ENCODE peak calls at places on chromosomes 3 and 15, in seven cellular contexts. One of them, this sample, is unnamed.

GRCh38 chr15:76588811-76589747 is 252.5 kb downstream of the ISL2 start:
- DNase-seq in NCI-H82: no peak
- DNase-seq in omental fat pad: no peak
- DNase-seq in stimulated activated CD8-positive, alpha-beta memory T cell treated with anti-CD3 and anti-CD28 coated beads, Interleukin-4, amount 100 ng/mL, for 24 hours: no peak
- DNase-seq in activated naive CD4-positive, alpha-beta T cell: no peak
- DNase-seq in T-helper 2 cell: no peak
- DNase-seq in MV-4-11: no peak
- DNase-seq in this sample: no peak

GRCh38 chr15:55741592-55742497 is 1.1 kb downstream of the PRTG start:
- DNase-seq in activated naive CD4-positive, alpha-beta T cell: no peak
- DNase-seq in stimulated activated CD8-positive, alpha-beta memory T cell treated with anti-CD3 and anti-CD28 coated beads, Interleukin-4, amount 100 ng/mL, for 24 hours: no peak
- DNase-seq in NCI-H82: peak; percentile 53
- DNase-seq in omental fat pad: no peak
- DNase-seq in T-helper 2 cell: no peak
- DNase-seq in MV-4-11: no peak
- DNase-seq in this sample: no peak

GRCh38 chr15:77107068-77107467 is 36.2 kb upstream of the TSPAN3 start:
- DNase-seq in MV-4-11: no peak
- DNase-seq in T-helper 2 cell: no peak
- DNase-seq in stimulated activated CD8-positive, alpha-beta memory T cell treated with anti-CD3 and anti-CD28 coated beads, Interleukin-4, amount 100 ng/mL, for 24 hours: no peak
- DNase-seq in NCI-H82: no peak
- DNase-seq in activated naive CD4-positive, alpha-beta T cell: no peak
- DNase-seq in omental fat pad: no peak
- DNase-seq in this sample: no peak

GRCh38 chr3:72077473-72078259 is 292.7 kb upstream of the PROK2 start:
- DNase-seq in omental fat pad: no peak
- DNase-seq in stimulated activated CD8-positive, alpha-beta memory T cell treated with anti-CD3 and anti-CD28 coated beads, Interleukin-4, amount 100 ng/mL, for 24 hours: no peak
- DNase-seq in MV-4-11: peak; percentile 43
- DNase-seq in T-helper 2 cell: no peak
- DNase-seq in NCI-H82: no peak
- DNase-seq in activated naive CD4-positive, alpha-beta T cell: no peak
- DNase-seq in this sample: no peak

GRCh38 chr3:88596451-88596850 is 446.7 kb downstream of the C3orf38 start:
- DNase-seq in omental fat pad: no peak
- DNase-seq in T-helper 2 cell: no peak
- DNase-seq in NCI-H82: no peak
- DNase-seq in MV-4-11: no peak
- DNase-seq in stimulated activated CD8-positive, alpha-beta memory T cell treated with anti-CD3 and anti-CD28 coated beads, Interleukin-4, amount 100 ng/mL, for 24 hours: no peak
- DNase-seq in activated naive CD4-positive, alpha-beta T cell: no peak
- DNase-seq in this sample: no peak

GRCh38 chr3:120275553-120276092 is 9.4 kb downstream of the GPR156 start:
- DNase-seq in MV-4-11: no peak
- DNase-seq in activated naive CD4-positive, alpha-beta T cell: no peak
- DNase-seq in stimulated activated CD8-positive, alpha-beta memory T cell treated with anti-CD3 and anti-CD28 coated beads, Interleukin-4, amount 100 ng/mL, for 24 hours: no peak
- DNase-seq in omental fat pad: no peak
- DNase-seq in NCI-H82: peak; percentile 12
- DNase-seq in T-helper 2 cell: no peak
- DNase-seq in this sample: no peak

GRCh38 chr15:66802087-66803001 is 100.3 kb downstream of the SMAD6 start:
- DNase-seq in MV-4-11: no peak
- DNase-seq in NCI-H82: no peak
- DNase-seq in omental fat pad: no peak
- DNase-seq in stimulated activated CD8-positive, alpha-beta memory T cell treated with anti-CD3 and anti-CD28 coated beads, Interleukin-4, amount 100 ng/mL, for 24 hours: no peak
- DNase-seq in T-helper 2 cell: no peak
- DNase-seq in activated naive CD4-positive, alpha-beta T cell: no peak
- DNase-seq in this sample: no peak

GRCh38 chr15:42031211-42031915 is 10.5 kb upstream of the PLA2G4E start:
- DNase-seq in NCI-H82: no peak
- DNase-seq in activated naive CD4-positive, alpha-beta T cell: no peak
- DNase-seq in T-helper 2 cell: no peak
- DNase-seq in MV-4-11: no peak
- DNase-seq in omental fat pad: no peak
- DNase-seq in stimulated activated CD8-positive, alpha-beta memory T cell treated with anti-CD3 and anti-CD28 coated beads, Interleukin-4, amount 100 ng/mL, for 24 hours: no peak
- DNase-seq in this sample: no peak

GRCh38 chr15:64985382-64986033 is 4.2 kb downstream of the SPG21 start:
- DNase-seq in omental fat pad: no peak
- DNase-seq in NCI-H82: no peak
- DNase-seq in MV-4-11: peak; percentile 69
- DNase-seq in stimulated activated CD8-positive, alpha-beta memory T cell treated with anti-CD3 and anti-CD28 coated beads, Interleukin-4, amount 100 ng/mL, for 24 hours: no peak
- DNase-seq in activated naive CD4-positive, alpha-beta T cell: no peak
- DNase-seq in T-helper 2 cell: no peak
- DNase-seq in this sample: no peak

GRCh38 chr3:152524198-152525140 is 255.7 kb downstream of the MBNL1 start:
- DNase-seq in NCI-H82: peak; percentile 81
- DNase-seq in activated naive CD4-positive, alpha-beta T cell: no peak
- DNase-seq in MV-4-11: peak; percentile 53
- DNase-seq in T-helper 2 cell: no peak
- DNase-seq in omental fat pad: peak; percentile 42
- DNase-seq in stimulated activated CD8-positive, alpha-beta memory T cell treated with anti-CD3 and anti-CD28 coated beads, Interleukin-4, amount 100 ng/mL, for 24 hours: no peak
- DNase-seq in this sample: no peak

GRCh38 chr3:67357610-67358458 is 296.6 kb downstream of the SUCLG2 start:
- DNase-seq in NCI-H82: peak; percentile 97
- DNase-seq in stimulated activated CD8-positive, alpha-beta memory T cell treated with anti-CD3 and anti-CD28 coated beads, Interleukin-4, amount 100 ng/mL, for 24 hours: no peak
- DNase-seq in activated naive CD4-positive, alpha-beta T cell: no peak
- DNase-seq in T-helper 2 cell: no peak
- DNase-seq in omental fat pad: no peak
- DNase-seq in MV-4-11: no peak
- DNase-seq in this sample: no peak

GRCh38 chr3:100033814-100034490 is 80.3 kb downstream of the FILIP1L start:
- DNase-seq in omental fat pad: no peak
- DNase-seq in stimulated activated CD8-positive, alpha-beta memory T cell treated with anti-CD3 and anti-CD28 coated beads, Interleukin-4, amount 100 ng/mL, for 24 hours: no peak
- DNase-seq in NCI-H82: no peak
- DNase-seq in T-helper 2 cell: no peak
- DNase-seq in activated naive CD4-positive, alpha-beta T cell: no peak
- DNase-seq in MV-4-11: no peak
- DNase-seq in this sample: no peak

GRCh38 chr3:4994823-4995499 is 15.7 kb downstream of the BHLHE40 start:
- DNase-seq in omental fat pad: no peak
- DNase-seq in NCI-H82: peak; percentile 14
- DNase-seq in activated naive CD4-positive, alpha-beta T cell: no peak
- DNase-seq in MV-4-11: no peak
- DNase-seq in stimulated activated CD8-positive, alpha-beta memory T cell treated with anti-CD3 and anti-CD28 coated beads, Interleukin-4, amount 100 ng/mL, for 24 hours: no peak
- DNase-seq in T-helper 2 cell: no peak
- DNase-seq in this sample: peak; percentile 92

GRCh38 chr3:114741066-114741465 is 406.0 kb downstream of the ZBTB20 start:
- DNase-seq in omental fat pad: no peak
- DNase-seq in MV-4-11: no peak
- DNase-seq in activated naive CD4-positive, alpha-beta T cell: no peak
- DNase-seq in stimulated activated CD8-positive, alpha-beta memory T cell treated with anti-CD3 and anti-CD28 coated beads, Interleukin-4, amount 100 ng/mL, for 24 hours: no peak
- DNase-seq in T-helper 2 cell: no peak
- DNase-seq in NCI-H82: no peak
- DNase-seq in this sample: no peak

GRCh38 chr15:64456634-64457108 is 3.7 kb upstream of the ZNF609 start:
- DNase-seq in stimulated activated CD8-positive, alpha-beta memory T cell treated with anti-CD3 and anti-CD28 coated beads, Interleukin-4, amount 100 ng/mL, for 24 hours: no peak
- DNase-seq in MV-4-11: peak; percentile 71
- DNase-seq in activated naive CD4-positive, alpha-beta T cell: no peak
- DNase-seq in NCI-H82: no peak
- DNase-seq in omental fat pad: no peak
- DNase-seq in T-helper 2 cell: no peak
- DNase-seq in this sample: no peak

GRCh38 chr3:133927543-133928066 is 31.9 kb upstream of the RAB6B start:
- DNase-seq in stimulated activated CD8-positive, alpha-beta memory T cell treated with anti-CD3 and anti-CD28 coated beads, Interleukin-4, amount 100 ng/mL, for 24 hours: peak; percentile 60
- DNase-seq in omental fat pad: peak; percentile 41
- DNase-seq in NCI-H82: peak; percentile 54
- DNase-seq in T-helper 2 cell: peak; percentile 71
- DNase-seq in activated naive CD4-positive, alpha-beta T cell: peak; percentile 12
- DNase-seq in MV-4-11: no peak
- DNase-seq in this sample: no peak

GRCh38 chr15:71387825-71388224 is 272.6 kb downstream of the THSD4 start:
- DNase-seq in activated naive CD4-positive, alpha-beta T cell: no peak
- DNase-seq in stimulated activated CD8-positive, alpha-beta memory T cell treated with anti-CD3 and anti-CD28 coated beads, Interleukin-4, amount 100 ng/mL, for 24 hours: no peak
- DNase-seq in T-helper 2 cell: no peak
- DNase-seq in omental fat pad: no peak
- DNase-seq in MV-4-11: no peak
- DNase-seq in NCI-H82: no peak
- DNase-seq in this sample: no peak

GRCh38 chr3:190697901-190698300 is 164.6 kb downstream of the GMNC start:
- DNase-seq in NCI-H82: no peak
- DNase-seq in stimulated activated CD8-positive, alpha-beta memory T cell treated with anti-CD3 and anti-CD28 coated beads, Interleukin-4, amount 100 ng/mL, for 24 hours: no peak
- DNase-seq in T-helper 2 cell: no peak
- DNase-seq in omental fat pad: no peak
- DNase-seq in activated naive CD4-positive, alpha-beta T cell: no peak
- DNase-seq in MV-4-11: no peak
- DNase-seq in this sample: no peak

GRCh38 chr3:56826831-56827722 is 25.3 kb upstream of the ARHGEF3 start:
- DNase-seq in MV-4-11: peak; percentile 84
- DNase-seq in NCI-H82: peak; percentile 30
- DNase-seq in stimulated activated CD8-positive, alpha-beta memory T cell treated with anti-CD3 and anti-CD28 coated beads, Interleukin-4, amount 100 ng/mL, for 24 hours: no peak
- DNase-seq in T-helper 2 cell: no peak
- DNase-seq in omental fat pad: no peak
- DNase-seq in activated naive CD4-positive, alpha-beta T cell: no peak
- DNase-seq in this sample: no peak

GRCh38 chr3:185332026-185332735 is 30.8 kb upstream of the MAP3K13 start:
- DNase-seq in NCI-H82: peak; percentile 19
- DNase-seq in stimulated activated CD8-positive, alpha-beta memory T cell treated with anti-CD3 and anti-CD28 coated beads, Interleukin-4, amount 100 ng/mL, for 24 hours: no peak
- DNase-seq in activated naive CD4-positive, alpha-beta T cell: no peak
- DNase-seq in MV-4-11: peak; percentile 94
- DNase-seq in T-helper 2 cell: no peak
- DNase-seq in omental fat pad: no peak
- DNase-seq in this sample: no peak

GRCh38 chr3:82000773-82001172 is 239.3 kb upstream of the GBE1 start:
- DNase-seq in omental fat pad: no peak
- DNase-seq in NCI-H82: peak; percentile 58
- DNase-seq in stimulated activated CD8-positive, alpha-beta memory T cell treated with anti-CD3 and anti-CD28 coated beads, Interleukin-4, amount 100 ng/mL, for 24 hours: no peak
- DNase-seq in activated naive CD4-positive, alpha-beta T cell: no peak
- DNase-seq in T-helper 2 cell: no peak
- DNase-seq in MV-4-11: no peak
- DNase-seq in this sample: no peak

GRCh38 chr3:79284781-79285180 is 483.0 kb downstream of the ROBO1 start:
- DNase-seq in activated naive CD4-positive, alpha-beta T cell: no peak
- DNase-seq in MV-4-11: no peak
- DNase-seq in omental fat pad: no peak
- DNase-seq in T-helper 2 cell: no peak
- DNase-seq in NCI-H82: no peak
- DNase-seq in stimulated activated CD8-positive, alpha-beta memory T cell treated with anti-CD3 and anti-CD28 coated beads, Interleukin-4, amount 100 ng/mL, for 24 hours: no peak
- DNase-seq in this sample: no peak

GRCh38 chr15:58549780-58550064 is 117.9 kb downstream of the LIPC start:
- DNase-seq in stimulated activated CD8-positive, alpha-beta memory T cell treated with anti-CD3 and anti-CD28 coated beads, Interleukin-4, amount 100 ng/mL, for 24 hours: no peak
- DNase-seq in activated naive CD4-positive, alpha-beta T cell: no peak
- DNase-seq in MV-4-11: no peak
- DNase-seq in NCI-H82: peak; percentile 90
- DNase-seq in omental fat pad: no peak
- DNase-seq in T-helper 2 cell: no peak
- DNase-seq in this sample: no peak

This sample was measured in ureter.